ENCODE peak calls at places on chromosome 21, in four cellular contexts. One of them, this sample, is unnamed.

GRCh38 chr21:28579986-28580550 is 412.6 kb downstream of the LTN1 start:
- DNase-seq in epithelial cell of esophagus: no peak
- DNase-seq in ELR: no peak
- DNase-seq in activated CD4-positive, alpha-beta T cell treated with anti-CD3 and anti-CD28 coated beads for 36 hours: no peak
- DNase-seq in this sample: no peak

GRCh38 chr21:38352536-38353219 is 95.9 kb downstream of the KCNJ15 start:
- DNase-seq in epithelial cell of esophagus: peak
- DNase-seq in ELR: peak
- DNase-seq in activated CD4-positive, alpha-beta T cell treated with anti-CD3 and anti-CD28 coated beads for 36 hours: peak
- DNase-seq in this sample: peak

GRCh38 chr21:35843911-35844667 is 216.2 kb downstream of the SETD4 start:
- DNase-seq in epithelial cell of esophagus: no peak
- DNase-seq in ELR: no peak
- DNase-seq in activated CD4-positive, alpha-beta T cell treated with anti-CD3 and anti-CD28 coated beads for 36 hours: no peak
- DNase-seq in this sample: no peak

GRCh38 chr21:45592208-45592619 is 50.0 kb upstream of the SLC19A1 start:
- DNase-seq in epithelial cell of esophagus: no peak
- DNase-seq in ELR: no peak
- DNase-seq in activated CD4-positive, alpha-beta T cell treated with anti-CD3 and anti-CD28 coated beads for 36 hours: peak
- DNase-seq in this sample: no peak

GRCh38 chr21:17725339-17725738 is 93.8 kb downstream of the C21orf91 start:
- DNase-seq in epithelial cell of esophagus: peak
- DNase-seq in ELR: no peak
- DNase-seq in activated CD4-positive, alpha-beta T cell treated with anti-CD3 and anti-CD28 coated beads for 36 hours: no peak
- DNase-seq in this sample: no peak

GRCh38 chr21:14690886-14691285 is 144.8 kb upstream of the SAMSN1 start:
- DNase-seq in epithelial cell of esophagus: peak
- DNase-seq in ELR: no peak
- DNase-seq in activated CD4-positive, alpha-beta T cell treated with anti-CD3 and anti-CD28 coated beads for 36 hours: peak
- DNase-seq in this sample: no peak

GRCh38 chr21:36854391-36854790 is 112.1 kb downstream of the HLCS start:
- DNase-seq in epithelial cell of esophagus: peak
- DNase-seq in ELR: peak
- DNase-seq in activated CD4-positive, alpha-beta T cell treated with anti-CD3 and anti-CD28 coated beads for 36 hours: peak
- DNase-seq in this sample: no peak

GRCh38 chr21:45320261-45320990 is 32.7 kb upstream of the POFUT2 start:
- DNase-seq in epithelial cell of esophagus: no peak
- DNase-seq in ELR: peak
- DNase-seq in activated CD4-positive, alpha-beta T cell treated with anti-CD3 and anti-CD28 coated beads for 36 hours: peak
- DNase-seq in this sample: no peak

GRCh38 chr21:18743523-18743922 is 339.9 kb upstream of the TMPRSS15 start:
- DNase-seq in epithelial cell of esophagus: no peak
- DNase-seq in ELR: no peak
- DNase-seq in activated CD4-positive, alpha-beta T cell treated with anti-CD3 and anti-CD28 coated beads for 36 hours: no peak
- DNase-seq in this sample: no peak

GRCh38 chr21:29215709-29216108 is 83.0 kb upstream of the BACH1 start:
- DNase-seq in epithelial cell of esophagus: no peak
- DNase-seq in ELR: no peak
- DNase-seq in activated CD4-positive, alpha-beta T cell treated with anti-CD3 and anti-CD28 coated beads for 36 hours: no peak
- DNase-seq in this sample: no peak

GRCh38 chr21:39556176-39556575 is 56.6 kb upstream of the B3GALT5 start:
- DNase-seq in epithelial cell of esophagus: no peak
- DNase-seq in ELR: no peak
- DNase-seq in activated CD4-positive, alpha-beta T cell treated with anti-CD3 and anti-CD28 coated beads for 36 hours: no peak
- DNase-seq in this sample: no peak

GRCh38 chr21:36686955-36687354 is 12.0 kb upstream of the SIM2 start:
- DNase-seq in epithelial cell of esophagus: no peak
- DNase-seq in ELR: no peak
- DNase-seq in activated CD4-positive, alpha-beta T cell treated with anti-CD3 and anti-CD28 coated beads for 36 hours: no peak
- DNase-seq in this sample: no peak

GRCh38 chr21:15289246-15289645 is 224.4 kb upstream of the NRIP1 start:
- DNase-seq in epithelial cell of esophagus: no peak
- DNase-seq in ELR: no peak
- DNase-seq in activated CD4-positive, alpha-beta T cell treated with anti-CD3 and anti-CD28 coated beads for 36 hours: no peak
- DNase-seq in this sample: no peak

GRCh38 chr21:41506526-41507520 is 1.1 kb downstream of the TMPRSS2 start:
- DNase-seq in epithelial cell of esophagus: peak
- DNase-seq in ELR: no peak
- DNase-seq in activated CD4-positive, alpha-beta T cell treated with anti-CD3 and anti-CD28 coated beads for 36 hours: no peak
- DNase-seq in this sample: no peak

GRCh38 chr21:35945089-35945671 is 115.1 kb downstream of the SETD4 start:
- DNase-seq in epithelial cell of esophagus: no peak
- DNase-seq in ELR: no peak
- DNase-seq in activated CD4-positive, alpha-beta T cell treated with anti-CD3 and anti-CD28 coated beads for 36 hours: no peak
- DNase-seq in this sample: no peak

GRCh38 chr21:34260598-34260997 is 103.2 kb upstream of the KCNE2 start:
- DNase-seq in epithelial cell of esophagus: no peak
- DNase-seq in ELR: no peak
- DNase-seq in activated CD4-positive, alpha-beta T cell treated with anti-CD3 and anti-CD28 coated beads for 36 hours: no peak
- DNase-seq in this sample: no peak

GRCh38 chr21:16004121-16004520 is 274.3 kb downstream of the USP25 start:
- DNase-seq in epithelial cell of esophagus: no peak
- DNase-seq in ELR: no peak
- DNase-seq in activated CD4-positive, alpha-beta T cell treated with anti-CD3 and anti-CD28 coated beads for 36 hours: no peak
- DNase-seq in this sample: no peak

GRCh38 chr21:36663033-36663855 is 35.7 kb upstream of the SIM2 start:
- DNase-seq in epithelial cell of esophagus: peak
- DNase-seq in ELR: peak
- DNase-seq in activated CD4-positive, alpha-beta T cell treated with anti-CD3 and anti-CD28 coated beads for 36 hours: no peak
- DNase-seq in this sample: peak

GRCh38 chr21:26116456-26117011 is 54.0 kb downstream of the APP start:
- DNase-seq in epithelial cell of esophagus: no peak
- DNase-seq in ELR: no peak
- DNase-seq in activated CD4-positive, alpha-beta T cell treated with anti-CD3 and anti-CD28 coated beads for 36 hours: no peak
- DNase-seq in this sample: no peak

GRCh38 chr21:34875830-34876229 is 173.3 kb downstream of the RUNX1 start:
- DNase-seq in epithelial cell of esophagus: no peak
- DNase-seq in ELR: no peak
- DNase-seq in activated CD4-positive, alpha-beta T cell treated with anti-CD3 and anti-CD28 coated beads for 36 hours: no peak
- DNase-seq in this sample: no peak

GRCh38 chr21:22120616-22121266 is 1122.5 kb downstream of the NCAM2 start:
- DNase-seq in epithelial cell of esophagus: no peak
- DNase-seq in ELR: peak
- DNase-seq in activated CD4-positive, alpha-beta T cell treated with anti-CD3 and anti-CD28 coated beads for 36 hours: no peak
- DNase-seq in this sample: no peak

GRCh38 chr21:45892156-45892919 is 89.2 kb upstream of the COL6A1 start:
- DNase-seq in epithelial cell of esophagus: no peak
- DNase-seq in ELR: no peak
- DNase-seq in activated CD4-positive, alpha-beta T cell treated with anti-CD3 and anti-CD28 coated beads for 36 hours: no peak
- DNase-seq in this sample: no peak

GRCh38 chr21:14418920-14419319 is 36.0 kb upstream of the HSPA13 start:
- DNase-seq in epithelial cell of esophagus: no peak
- DNase-seq in ELR: no peak
- DNase-seq in activated CD4-positive, alpha-beta T cell treated with anti-CD3 and anti-CD28 coated beads for 36 hours: no peak
- DNase-seq in this sample: no peak

GRCh38 chr21:44082648-44083436 is 24.4 kb upstream of the PWP2 start:
- DNase-seq in epithelial cell of esophagus: peak
- DNase-seq in ELR: no peak
- DNase-seq in activated CD4-positive, alpha-beta T cell treated with anti-CD3 and anti-CD28 coated beads for 36 hours: peak
- DNase-seq in this sample: peak

GRCh38 chr21:44426663-44427191 is 28.6 kb upstream of the LRRC3 start:
- DNase-seq in epithelial cell of esophagus: no peak
- DNase-seq in ELR: no peak
- DNase-seq in activated CD4-positive, alpha-beta T cell treated with anti-CD3 and anti-CD28 coated beads for 36 hours: no peak
- DNase-seq in this sample: no peak

GRCh38 chr21:39675595-39675994 is 62.9 kb downstream of the B3GALT5 start:
- DNase-seq in epithelial cell of esophagus: no peak
- DNase-seq in ELR: no peak
- DNase-seq in activated CD4-positive, alpha-beta T cell treated with anti-CD3 and anti-CD28 coated beads for 36 hours: no peak
- DNase-seq in this sample: no peak

GRCh38 chr21:35465750-35466149 is 416.6 kb upstream of the RUNX1 start:
- DNase-seq in epithelial cell of esophagus: no peak
- DNase-seq in ELR: no peak
- DNase-seq in activated CD4-positive, alpha-beta T cell treated with anti-CD3 and anti-CD28 coated beads for 36 hours: no peak
- DNase-seq in this sample: no peak

GRCh38 chr21:43924421-43925095 is 59.5 kb downstream of the AGPAT3 start:
- DNase-seq in epithelial cell of esophagus: no peak
- DNase-seq in ELR: no peak
- DNase-seq in activated CD4-positive, alpha-beta T cell treated with anti-CD3 and anti-CD28 coated beads for 36 hours: no peak
- DNase-seq in this sample: no peak

GRCh38 chr21:46038871-46039397 is 57.4 kb downstream of the COL6A1 start:
- DNase-seq in epithelial cell of esophagus: no peak
- DNase-seq in ELR: peak
- DNase-seq in activated CD4-positive, alpha-beta T cell treated with anti-CD3 and anti-CD28 coated beads for 36 hours: no peak
- DNase-seq in this sample: no peak

GRCh38 chr21:34702341-34702807 is 33.6 kb downstream of the CLIC6 start:
- DNase-seq in epithelial cell of esophagus: peak
- DNase-seq in ELR: peak
- DNase-seq in activated CD4-positive, alpha-beta T cell treated with anti-CD3 and anti-CD28 coated beads for 36 hours: no peak
- DNase-seq in this sample: peak

GRCh38 chr21:41121785-41122415 is 46.1 kb upstream of the BACE2 start:
- DNase-seq in epithelial cell of esophagus: peak
- DNase-seq in ELR: peak
- DNase-seq in activated CD4-positive, alpha-beta T cell treated with anti-CD3 and anti-CD28 coated beads for 36 hours: peak
- DNase-seq in this sample: peak

GRCh38 chr21:46008893-46009635 is 27.5 kb downstream of the COL6A1 start:
- DNase-seq in epithelial cell of esophagus: no peak
- DNase-seq in ELR: no peak
- DNase-seq in activated CD4-positive, alpha-beta T cell treated with anti-CD3 and anti-CD28 coated beads for 36 hours: no peak
- DNase-seq in this sample: no peak

GRCh38 chr21:36780861-36781260 is 81.9 kb downstream of the SIM2 start:
- DNase-seq in epithelial cell of esophagus: peak
- DNase-seq in ELR: no peak
- DNase-seq in activated CD4-positive, alpha-beta T cell treated with anti-CD3 and anti-CD28 coated beads for 36 hours: no peak
- DNase-seq in this sample: no peak

GRCh38 chr21:44927587-44928461 is 7.1 kb upstream of the ITGB2 start:
- DNase-seq in epithelial cell of esophagus: peak
- DNase-seq in ELR: peak
- DNase-seq in activated CD4-positive, alpha-beta T cell treated with anti-CD3 and anti-CD28 coated beads for 36 hours: peak
- DNase-seq in this sample: peak

GRCh38 chr21:45995686-45996179 is 14.2 kb downstream of the COL6A1 start:
- DNase-seq in epithelial cell of esophagus: no peak
- DNase-seq in ELR: no peak
- DNase-seq in activated CD4-positive, alpha-beta T cell treated with anti-CD3 and anti-CD28 coated beads for 36 hours: peak
- DNase-seq in this sample: peak

GRCh38 chr21:38883142-38883541 is 77.4 kb downstream of the ETS2 start:
- DNase-seq in epithelial cell of esophagus: no peak
- DNase-seq in ELR: no peak
- DNase-seq in activated CD4-positive, alpha-beta T cell treated with anti-CD3 and anti-CD28 coated beads for 36 hours: no peak
- DNase-seq in this sample: no peak

GRCh38 chr21:41426656-41427311 is 745 bp downstream of the MX1 start:
- DNase-seq in epithelial cell of esophagus: no peak
- DNase-seq in ELR: no peak
- DNase-seq in activated CD4-positive, alpha-beta T cell treated with anti-CD3 and anti-CD28 coated beads for 36 hours: peak
- DNase-seq in this sample: no peak

GRCh38 chr21:45004059-45004422 is 64.2 kb downstream of the SLX9 start:
- DNase-seq in epithelial cell of esophagus: no peak
- DNase-seq in ELR: no peak
- DNase-seq in activated CD4-positive, alpha-beta T cell treated with anti-CD3 and anti-CD28 coated beads for 36 hours: peak
- DNase-seq in this sample: no peak

GRCh38 chr21:42864812-42865211 is 14.5 kb downstream of the WDR4 start:
- DNase-seq in epithelial cell of esophagus: no peak
- DNase-seq in ELR: no peak
- DNase-seq in activated CD4-positive, alpha-beta T cell treated with anti-CD3 and anti-CD28 coated beads for 36 hours: no peak
- DNase-seq in this sample: no peak